ENCODE peak calls at places on chromosomes 1 and 21, in seven cellular contexts. C is GM03348, U is H4, R is DMS153, X is GOT3, L is DMS 273 treated with DMSO at 0.1 percent for 48 hours, O is activated gamma-delta T cell. J is an unnamed sample.

GRCh38 chr1:54257876-54258275 is 57.9 kb downstream of the MRPL37 start:
- DNase-seq in C (no peak), U (no peak), R (no peak), X (no peak), L (no peak), O (no peak), J (no peak)

GRCh38 chr1:240244968-240245628 is 153.4 kb downstream of the FMN2 start:
- DNase-seq in C (peak; percentile 81), U (no peak), R (no peak), X (no peak), L (no peak), O (no peak), J (no peak)

GRCh38 chr1:210418863-210419641 is 90.3 kb downstream of the HHAT start:
- DNase-seq in C (no peak), U (no peak), R (peak; percentile 72), X (no peak), L (no peak), O (no peak), J (no peak)

GRCh38 chr1:66938618-66939017 is 13.8 kb downstream of the MIER1 start:
- DNase-seq in C (no peak), U (no peak), R (no peak), X (no peak), L (no peak), O (no peak), J (no peak)

GRCh38 chr1:209675567-209676154 is 449 bp downstream of the G0S2 start:
- DNase-seq in C (peak; percentile 49), U (no peak), R (peak; percentile 16), X (no peak), L (no peak), O (no peak), J (no peak)

GRCh38 chr1:243299069-243299468 is 43.2 kb downstream of the SDCCAG8 start:
- DNase-seq in C (no peak), U (no peak), R (no peak), X (no peak), L (no peak), O (no peak), J (no peak)

GRCh38 chr1:39205102-39205780 is 746 bp downstream of the MACF1 start:
- DNase-seq in C (peak; percentile 63), U (peak; percentile 64), R (no peak), X (no peak), L (no peak), O (no peak), J (no peak)

GRCh38 chr1:31372961-31373896 is at the start of gene FABP3:
- DNase-seq in C (peak; percentile 85), U (no peak), R (peak; percentile 59), X (no peak), L (peak; percentile 58), O (no peak), J (no peak)

GRCh38 chr1:94029135-94029993 is 91.6 kb downstream of the ABCA4 start:
- DNase-seq in C (no peak), U (no peak), R (no peak), X (no peak), L (no peak), O (no peak), J (no peak)

GRCh38 chr1:205449750-205450443 is 5.9 kb downstream of the BLACAT1 start:
- DNase-seq in C (peak; percentile 66), U (peak; percentile 70), R (peak; percentile 70), X (no peak), L (no peak), O (no peak), J (no peak)

GRCh38 chr1:114668373-114668772 is 1.5 kb downstream of the DENND2C start:
- DNase-seq in C (no peak), U (no peak), R (no peak), X (no peak), L (no peak), O (no peak), J (no peak)

GRCh38 chr1:42165511-42166210 is 1.1 kb upstream of the GUCA2A start:
- DNase-seq in C (no peak), U (peak; percentile 87), R (peak; percentile 98), X (no peak), L (peak; percentile 17), O (no peak), J (no peak)

GRCh38 chr1:36369061-36369470 is 16.7 kb downstream of the STK40 start:
- DNase-seq in C (peak; percentile 84), U (peak; percentile 48), R (peak; percentile 84), X (peak; percentile 20), L (no peak), O (no peak), J (peak; percentile 92)

GRCh38 chr1:17244826-17245740 is 3.8 kb upstream of the PADI3 start:
- DNase-seq in C (no peak), U (no peak), R (peak; percentile 41), X (no peak), L (peak; percentile 66), O (no peak), J (no peak)

GRCh38 chr1:39501666-39502065 is 10.2 kb downstream of the BMP8A start:
- DNase-seq in C (no peak), U (peak; percentile 30), R (no peak), X (peak; percentile 49), L (no peak), O (no peak), J (no peak)

GRCh38 chr1:68819190-68819829 is 322.4 kb upstream of the DEPDC1 start:
- DNase-seq in C (peak; percentile 7), U (peak; percentile 54), R (peak; percentile 60), X (no peak), L (no peak), O (no peak), J (peak; percentile 47)

GRCh38 chr1:201576914-201577313 is 38.0 kb downstream of the NAV1 start:
- DNase-seq in C (no peak), U (no peak), R (no peak), X (no peak), L (no peak), O (no peak), J (no peak)

GRCh38 chr1:237975903-237976302 is 85.2 kb upstream of the ZP4 start:
- DNase-seq in C (no peak), U (no peak), R (peak; percentile 4), X (no peak), L (no peak), O (no peak), J (no peak)

GRCh38 chr1:97245682-97246081 is 524.1 kb downstream of the PTBP2 start:
- DNase-seq in C (peak; percentile 2), U (no peak), R (no peak), X (no peak), L (no peak), O (no peak), J (no peak)

GRCh38 chr1:246492611-246493245 is 14.4 kb downstream of the SMYD3 start:
- DNase-seq in C (peak; percentile 84), U (peak; percentile 70), R (peak; percentile 56), X (peak; percentile 27), L (peak; percentile 50), O (no peak), J (peak; percentile 60)

GRCh38 chr1:202938287-202938925 is 11.4 kb upstream of the KLHL12 start:
- DNase-seq in C (no peak), U (no peak), R (no peak), X (no peak), L (no peak), O (no peak), J (no peak)

GRCh38 chr1:115953180-115953579 is 23.1 kb upstream of the SLC22A15 start:
- DNase-seq in C (no peak), U (no peak), R (no peak), X (no peak), L (no peak), O (no peak), J (no peak)

GRCh38 chr1:94550800-94551241 is 9.3 kb upstream of the F3 start:
- DNase-seq in C (no peak), U (no peak), R (no peak), X (no peak), L (no peak), O (no peak), J (no peak)

GRCh38 chr1:229046251-229046853 is 224.6 kb upstream of the RAB4A start:
- DNase-seq in C (no peak), U (no peak), R (no peak), X (no peak), L (no peak), O (no peak), J (no peak)

GRCh38 chr1:108049083-108049819 is 84.3 kb upstream of the VAV3 start:
- DNase-seq in C (peak; percentile 13), U (peak; percentile 84), R (no peak), X (no peak), L (no peak), O (no peak), J (peak; percentile 72)

GRCh38 chr1:93435443-93435842 is 12.5 kb upstream of the FNBP1L start:
- DNase-seq in C (no peak), U (no peak), R (no peak), X (no peak), L (no peak), O (no peak), J (no peak)

GRCh38 chr21:45039309-45040113 is 34.9 kb upstream of the ADARB1 start:
- DNase-seq in C (no peak), U (no peak), R (no peak), X (no peak), L (no peak), O (no peak), J (no peak)

GRCh38 chr1:156920233-156921052 is at the start of gene LRRC71:
- DNase-seq in C (peak; percentile 98), U (no peak), R (peak; percentile 44), X (peak; percentile 18), L (peak; percentile 49), O (no peak), J (peak; percentile 89)

GRCh38 chr1:3786468-3787346 is 9.6 kb downstream of the LRRC47 start:
- DNase-seq in C (no peak), U (no peak), R (no peak), X (no peak), L (no peak), O (no peak), J (no peak)

GRCh38 chr21:44845418-44846200 is 27.7 kb upstream of the SUMO3 start:
- DNase-seq in C (peak; percentile 89), U (no peak), R (peak; percentile 36), X (peak; percentile 26), L (peak; percentile 28), O (peak; percentile 35), J (peak; percentile 69)

GRCh38 chr1:3564921-3565831 is 46.1 kb downstream of the MEGF6 start:
- DNase-seq in C (peak; percentile 82), U (no peak), R (no peak), X (no peak), L (no peak), O (no peak), J (peak; percentile 81)

J was measured in Karpas-422.